ENCODE peak calls at places on chromosomes 5 and 9, in nine cellular contexts. One of them, this sample, is unnamed.

GRCh38 chr9:119026120-119026519 is 343.1 kb downstream of the BRINP1 start:
- DNase-seq in PC-9: no peak
- DNase-seq in HepG2: no peak
- DNase-seq in A549: no peak
- DNase-seq in CD4-positive, alpha-beta T cell: no peak
- DNase-seq in heart right ventricle: peak
- DNase-seq in neural progenitor cell: no peak
- DNase-seq in caudate nucleus: no peak
- DNase-seq in endodermal cell: no peak
- DNase-seq in this sample: peak

GRCh38 chr9:24817756-24818155 is 272.1 kb upstream of the IZUMO3 start:
- DNase-seq in PC-9: no peak
- DNase-seq in HepG2: no peak
- DNase-seq in A549: no peak
- DNase-seq in CD4-positive, alpha-beta T cell: no peak
- DNase-seq in heart right ventricle: no peak
- DNase-seq in neural progenitor cell: no peak
- DNase-seq in caudate nucleus: no peak
- DNase-seq in endodermal cell: no peak
- DNase-seq in this sample: no peak

GRCh38 chr9:97548379-97548778 is 46.9 kb downstream of the TMOD1 start:
- DNase-seq in PC-9: peak
- DNase-seq in HepG2: no peak
- DNase-seq in A549: no peak
- DNase-seq in CD4-positive, alpha-beta T cell: no peak
- DNase-seq in heart right ventricle: no peak
- DNase-seq in neural progenitor cell: no peak
- DNase-seq in caudate nucleus: no peak
- DNase-seq in endodermal cell: no peak
- DNase-seq in this sample: no peak

GRCh38 chr5:67515762-67516161 is 319.2 kb upstream of the CD180 start:
- DNase-seq in PC-9: no peak
- DNase-seq in HepG2: no peak
- DNase-seq in A549: no peak
- DNase-seq in CD4-positive, alpha-beta T cell: no peak
- DNase-seq in heart right ventricle: no peak
- DNase-seq in neural progenitor cell: no peak
- DNase-seq in caudate nucleus: no peak
- DNase-seq in endodermal cell: no peak
- DNase-seq in this sample: no peak

GRCh38 chr9:23394189-23394588 is 431.9 kb downstream of the ELAVL2 start:
- DNase-seq in PC-9: no peak
- DNase-seq in HepG2: no peak
- DNase-seq in A549: no peak
- DNase-seq in CD4-positive, alpha-beta T cell: no peak
- DNase-seq in heart right ventricle: no peak
- DNase-seq in neural progenitor cell: no peak
- DNase-seq in caudate nucleus: no peak
- DNase-seq in endodermal cell: no peak
- DNase-seq in this sample: no peak

GRCh38 chr5:107538331-107539162 is 132.2 kb downstream of the EFNA5 start:
- DNase-seq in PC-9: no peak
- DNase-seq in HepG2: no peak
- DNase-seq in A549: no peak
- DNase-seq in CD4-positive, alpha-beta T cell: no peak
- DNase-seq in heart right ventricle: no peak
- DNase-seq in neural progenitor cell: no peak
- DNase-seq in caudate nucleus: no peak
- DNase-seq in endodermal cell: no peak
- DNase-seq in this sample: no peak

GRCh38 chr5:59367791-59368394 is 525.6 kb downstream of the PDE4D start:
- DNase-seq in PC-9: peak
- DNase-seq in HepG2: peak
- DNase-seq in A549: peak
- DNase-seq in CD4-positive, alpha-beta T cell: peak
- DNase-seq in heart right ventricle: peak
- DNase-seq in neural progenitor cell: peak
- DNase-seq in caudate nucleus: peak
- DNase-seq in endodermal cell: peak
- DNase-seq in this sample: peak

GRCh38 chr5:160851481-160851880 is 530 bp downstream of the ATP10B start:
- DNase-seq in PC-9: no peak
- DNase-seq in HepG2: no peak
- DNase-seq in A549: no peak
- DNase-seq in CD4-positive, alpha-beta T cell: no peak
- DNase-seq in heart right ventricle: no peak
- DNase-seq in neural progenitor cell: no peak
- DNase-seq in caudate nucleus: no peak
- DNase-seq in endodermal cell: no peak
- DNase-seq in this sample: no peak

GRCh38 chr5:16135003-16135402 is 44.6 kb downstream of the MARCHF11 start:
- DNase-seq in PC-9: no peak
- DNase-seq in HepG2: no peak
- DNase-seq in A549: no peak
- DNase-seq in CD4-positive, alpha-beta T cell: no peak
- DNase-seq in heart right ventricle: no peak
- DNase-seq in neural progenitor cell: peak
- DNase-seq in caudate nucleus: no peak
- DNase-seq in endodermal cell: no peak
- DNase-seq in this sample: no peak

GRCh38 chr9:123643518-123643917 is 286.4 kb downstream of the DENND1A start:
- DNase-seq in PC-9: peak
- DNase-seq in HepG2: no peak
- DNase-seq in A549: no peak
- DNase-seq in CD4-positive, alpha-beta T cell: no peak
- DNase-seq in heart right ventricle: no peak
- DNase-seq in neural progenitor cell: no peak
- DNase-seq in caudate nucleus: no peak
- DNase-seq in endodermal cell: no peak
- DNase-seq in this sample: no peak

GRCh38 chr9:16771352-16771751 is 99.1 kb downstream of the BNC2 start:
- DNase-seq in PC-9: no peak
- DNase-seq in HepG2: no peak
- DNase-seq in A549: no peak
- DNase-seq in CD4-positive, alpha-beta T cell: no peak
- DNase-seq in heart right ventricle: no peak
- DNase-seq in neural progenitor cell: no peak
- DNase-seq in caudate nucleus: no peak
- DNase-seq in endodermal cell: no peak
- DNase-seq in this sample: no peak

GRCh38 chr9:136054798-136055714 is 40.0 kb downstream of the NACC2 start:
- DNase-seq in PC-9: no peak
- DNase-seq in HepG2: no peak
- DNase-seq in A549: no peak
- DNase-seq in CD4-positive, alpha-beta T cell: no peak
- DNase-seq in heart right ventricle: no peak
- DNase-seq in neural progenitor cell: no peak
- DNase-seq in caudate nucleus: no peak
- DNase-seq in endodermal cell: peak
- DNase-seq in this sample: no peak

GRCh38 chr9:14662060-14662453 is 31.2 kb downstream of the ZDHHC21 start:
- DNase-seq in PC-9: no peak
- DNase-seq in HepG2: no peak
- DNase-seq in A549: no peak
- DNase-seq in CD4-positive, alpha-beta T cell: no peak
- DNase-seq in heart right ventricle: no peak
- DNase-seq in neural progenitor cell: no peak
- DNase-seq in caudate nucleus: no peak
- DNase-seq in endodermal cell: no peak
- DNase-seq in this sample: no peak
- H3K27ac ChIP-seq in PC-9: no peak
- H3K27ac ChIP-seq in HepG2: no peak
- H3K27ac ChIP-seq in A549: no peak
- H3K27ac ChIP-seq in CD4-positive, alpha-beta T cell: no peak
- H3K27ac ChIP-seq in heart right ventricle: no peak
- H3K27ac ChIP-seq in neural progenitor cell: no peak
- H3K27ac ChIP-seq in caudate nucleus: no peak
- H3K27ac ChIP-seq in endodermal cell: no peak
- H3K27ac ChIP-seq in this sample: no peak

GRCh38 chr9:2568689-2569088 is 52.9 kb upstream of the VLDLR start:
- DNase-seq in PC-9: no peak
- DNase-seq in HepG2: peak
- DNase-seq in A549: peak
- DNase-seq in CD4-positive, alpha-beta T cell: no peak
- DNase-seq in heart right ventricle: no peak
- DNase-seq in neural progenitor cell: no peak
- DNase-seq in caudate nucleus: no peak
- DNase-seq in endodermal cell: no peak
- DNase-seq in this sample: no peak

GRCh38 chr9:2565676-2566340 is 55.8 kb upstream of the VLDLR start:
- DNase-seq in PC-9: no peak
- DNase-seq in HepG2: no peak
- DNase-seq in A549: no peak
- DNase-seq in CD4-positive, alpha-beta T cell: no peak
- DNase-seq in heart right ventricle: no peak
- DNase-seq in neural progenitor cell: no peak
- DNase-seq in caudate nucleus: no peak
- DNase-seq in endodermal cell: no peak
- DNase-seq in this sample: no peak

GRCh38 chr9:2567922-2568321 is 53.7 kb upstream of the VLDLR start:
- DNase-seq in PC-9: no peak
- DNase-seq in HepG2: no peak
- DNase-seq in A549: peak
- DNase-seq in CD4-positive, alpha-beta T cell: no peak
- DNase-seq in heart right ventricle: no peak
- DNase-seq in neural progenitor cell: no peak
- DNase-seq in caudate nucleus: no peak
- DNase-seq in endodermal cell: no peak
- DNase-seq in this sample: no peak

GRCh38 chr9:2574215-2574614 is 47.4 kb upstream of the VLDLR start:
- DNase-seq in PC-9: no peak
- DNase-seq in HepG2: no peak
- DNase-seq in A549: peak
- DNase-seq in CD4-positive, alpha-beta T cell: no peak
- DNase-seq in heart right ventricle: no peak
- DNase-seq in neural progenitor cell: no peak
- DNase-seq in caudate nucleus: no peak
- DNase-seq in endodermal cell: no peak
- DNase-seq in this sample: no peak

DNA sequence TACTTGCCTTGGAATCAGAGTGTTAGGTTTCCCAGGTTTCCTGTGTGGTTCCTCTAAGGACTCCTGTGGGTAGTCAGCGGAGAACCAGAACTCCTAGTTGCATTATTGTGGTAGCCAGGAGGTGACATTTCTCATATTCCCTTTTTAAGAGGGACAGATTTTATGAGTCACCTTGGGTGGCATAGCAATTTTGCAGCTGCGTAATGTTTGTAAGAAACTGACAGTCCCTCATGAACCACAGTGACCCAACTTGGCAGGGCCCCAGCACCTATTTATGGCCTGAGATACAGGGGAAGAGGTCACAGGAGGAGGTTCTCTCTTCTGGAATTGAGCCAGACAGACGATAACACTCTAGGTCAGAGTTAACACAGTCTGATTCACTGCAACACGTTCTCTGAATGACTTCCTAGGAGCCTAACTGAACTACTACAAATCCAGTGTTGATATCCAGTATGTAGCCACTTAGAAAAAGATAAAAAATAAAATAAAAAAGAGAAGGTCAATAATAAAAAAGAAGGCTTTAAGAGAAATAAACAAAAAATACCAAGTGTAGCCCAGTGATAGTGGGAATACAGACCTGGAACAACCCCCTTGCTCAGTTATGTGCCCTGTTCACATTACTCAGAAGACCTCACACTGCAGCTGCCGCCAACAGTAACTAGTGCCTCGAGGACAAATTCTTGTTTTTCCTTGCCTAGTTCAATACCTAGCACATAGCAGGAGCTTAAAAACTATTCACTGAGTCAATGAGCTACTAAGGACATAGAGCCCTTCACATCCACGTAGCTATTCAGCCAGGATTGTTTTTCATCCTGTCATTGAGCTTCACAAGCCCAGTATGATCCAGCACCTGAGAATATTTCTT is 50.7 kb upstream of the VLDLR start:
- DNase-seq in PC-9: peak
- DNase-seq in HepG2: peak
- DNase-seq in A549: peak
- DNase-seq in CD4-positive, alpha-beta T cell: no peak
- DNase-seq in heart right ventricle: peak
- DNase-seq in neural progenitor cell: no peak
- DNase-seq in caudate nucleus: no peak
- DNase-seq in endodermal cell: no peak
- DNase-seq in this sample: no peak
- H3K27ac ChIP-seq in PC-9: peak
- H3K27ac ChIP-seq in HepG2: no peak
- H3K27ac ChIP-seq in A549: peak
- H3K27ac ChIP-seq in CD4-positive, alpha-beta T cell: no peak
- H3K27ac ChIP-seq in heart right ventricle: peak
- H3K27ac ChIP-seq in neural progenitor cell: no peak
- H3K27ac ChIP-seq in caudate nucleus: no peak
- H3K27ac ChIP-seq in endodermal cell: peak
- H3K27ac ChIP-seq in this sample: no peak

DNA sequence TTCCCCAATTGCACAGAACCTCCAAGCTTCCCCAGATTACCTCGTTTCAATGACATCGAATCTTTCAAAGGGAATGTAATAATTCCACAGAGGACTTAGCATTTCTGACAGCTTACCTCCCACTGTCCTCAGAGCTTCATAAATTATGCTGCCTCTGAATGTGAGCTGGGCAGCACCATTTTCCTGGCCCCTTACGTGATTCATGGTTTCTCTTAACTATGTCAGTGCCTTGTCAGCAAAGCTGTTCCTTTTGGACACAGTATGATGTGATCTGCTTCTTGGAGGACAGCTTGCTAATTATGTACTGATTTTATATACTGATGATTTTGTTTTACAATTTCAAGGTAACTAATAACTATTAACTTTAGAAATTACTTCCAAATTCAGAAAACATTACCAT is 27.7 kb upstream of the SSBP2 start:
- DNase-seq in PC-9: no peak
- DNase-seq in HepG2: no peak
- DNase-seq in A549: no peak
- DNase-seq in CD4-positive, alpha-beta T cell: no peak
- DNase-seq in heart right ventricle: no peak
- DNase-seq in neural progenitor cell: no peak
- DNase-seq in caudate nucleus: no peak
- DNase-seq in endodermal cell: no peak
- DNase-seq in this sample: no peak
- H3K27ac ChIP-seq in PC-9: no peak
- H3K27ac ChIP-seq in HepG2: no peak
- H3K27ac ChIP-seq in A549: no peak
- H3K27ac ChIP-seq in CD4-positive, alpha-beta T cell: no peak
- H3K27ac ChIP-seq in heart right ventricle: peak
- H3K27ac ChIP-seq in neural progenitor cell: no peak
- H3K27ac ChIP-seq in caudate nucleus: peak
- H3K27ac ChIP-seq in endodermal cell: no peak
- H3K27ac ChIP-seq in this sample: peak

DNA sequence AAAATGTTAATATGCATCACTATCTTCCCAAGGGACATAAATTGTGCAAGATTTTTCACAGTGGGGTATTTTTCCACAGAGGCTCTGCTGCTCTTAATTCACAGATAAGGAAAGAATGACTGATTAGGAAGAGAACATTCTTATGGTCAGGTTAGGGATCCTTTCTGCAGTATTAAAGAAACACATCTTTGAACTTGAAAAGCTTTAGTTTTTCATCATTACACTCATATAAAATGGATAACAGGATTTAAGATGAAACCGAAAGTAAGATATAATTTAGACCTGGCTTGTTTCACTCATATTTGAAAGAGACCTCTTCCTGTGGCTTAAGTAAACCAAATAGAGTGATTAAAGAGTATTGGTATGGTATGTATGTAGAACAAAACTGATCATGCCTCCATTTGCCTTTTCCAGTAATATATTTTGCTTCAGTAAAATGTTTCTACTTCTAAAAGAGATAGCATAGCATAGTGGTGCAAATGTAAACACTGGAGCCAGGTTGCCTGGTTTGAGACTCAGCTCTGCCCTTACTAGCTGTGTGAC is 160.0 kb downstream of the PRR16 start:
- DNase-seq in PC-9: no peak
- DNase-seq in HepG2: no peak
- DNase-seq in A549: no peak
- DNase-seq in CD4-positive, alpha-beta T cell: no peak
- DNase-seq in heart right ventricle: no peak
- DNase-seq in neural progenitor cell: no peak
- DNase-seq in caudate nucleus: no peak
- DNase-seq in endodermal cell: no peak
- DNase-seq in this sample: no peak
- H3K27ac ChIP-seq in PC-9: no peak
- H3K27ac ChIP-seq in HepG2: no peak
- H3K27ac ChIP-seq in A549: no peak
- H3K27ac ChIP-seq in CD4-positive, alpha-beta T cell: no peak
- H3K27ac ChIP-seq in heart right ventricle: no peak
- H3K27ac ChIP-seq in neural progenitor cell: no peak
- H3K27ac ChIP-seq in caudate nucleus: no peak
- H3K27ac ChIP-seq in endodermal cell: no peak
- H3K27ac ChIP-seq in this sample: no peak